ENCODE peak calls at places on chromosomes 5 and 9, in seven cellular contexts. R is effector memory CD4-positive, alpha-beta T cell; U is Caco-2; O is SJSA1; M is right cardiac atrium; E is endothelial cell of umbilical vein; T is right atrium auricular region. Y is an unnamed sample.

GRCh38 chr5:53397845-53398244 is 82.6 kb upstream of the FST start:
- DNase-seq in R (no peak), U (no peak), O (peak; percentile 85), M (peak; percentile 69), E (peak; percentile 71), T (no peak), Y (no peak)

GRCh38 chr5:20655211-20655610 is 667.2 kb upstream of the CDH18 start:
- DNase-seq in R (no peak), U (no peak), O (no peak), M (no peak), E (no peak), T (no peak), Y (no peak)

GRCh38 chr9:5185220-5185840 is at the start of gene INSL6:
- DNase-seq in R (no peak), U (no peak), O (no peak), M (no peak), E (no peak), T (no peak), Y (no peak)

GRCh38 chr9:132942541-132943182 is 1.8 kb downstream of the TSC1 start:
- DNase-seq in R (no peak), U (no peak), O (no peak), M (no peak), E (no peak), T (no peak), Y (no peak)

GRCh38 chr9:113634597-113635515 is 171.3 kb downstream of the RGS3 start:
- DNase-seq in R (no peak), U (no peak), O (no peak), M (no peak), E (peak; percentile 84), T (no peak), Y (peak; percentile 19)

GRCh38 chr9:34744295-34745221 is 34.6 kb upstream of the CCL21 start:
- DNase-seq in R (no peak), U (no peak), O (no peak), M (peak; percentile 62), E (no peak), T (no peak), Y (no peak)

GRCh38 chr5:98927242-98927987 is 1.4 kb downstream of the CHD1 start:
- DNase-seq in R (peak; percentile 64), U (peak; percentile 13), O (no peak), M (peak; percentile 50), E (peak; percentile 84), T (no peak), Y (no peak)

GRCh38 chr9:88322906-88323566 is 65.2 kb upstream of the SPIN1 start:
- DNase-seq in R (peak; percentile 43), U (no peak), O (no peak), M (no peak), E (no peak), T (no peak), Y (peak; percentile 28)

GRCh38 chr5:124057161-124057814 is 545.3 kb downstream of the CSNK1G3 start:
- DNase-seq in R (no peak), U (no peak), O (no peak), M (peak; percentile 37), E (peak; percentile 87), T (no peak), Y (peak; percentile 63)

GRCh38 chr9:96109718-96110351 is 192.1 kb downstream of the HSD17B3 start:
- DNase-seq in R (no peak), U (no peak), O (no peak), M (no peak), E (peak; percentile 19), T (no peak), Y (no peak)

DNA sequence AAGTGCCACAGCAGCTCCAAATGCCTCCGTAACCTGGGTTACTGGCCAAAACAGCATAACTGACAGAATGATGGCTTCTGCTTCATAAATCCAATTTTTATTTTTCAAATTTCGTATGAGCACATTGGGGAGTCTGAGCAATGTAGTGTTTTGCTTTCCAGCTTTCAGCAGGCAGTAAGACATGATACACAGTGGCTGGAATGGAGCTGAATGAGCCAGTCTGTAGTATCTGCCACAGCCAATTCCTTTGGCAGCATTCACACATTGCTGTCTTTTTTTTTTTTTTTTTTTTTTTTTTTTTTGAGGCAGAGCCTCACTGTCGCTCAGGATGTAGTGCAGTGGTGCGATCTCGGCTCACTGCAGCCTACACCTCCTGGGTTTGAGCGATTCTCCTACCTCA is 36.0 kb upstream of the NPM1 start:
- DNase-seq in R (no peak), U (no peak), O (no peak), M (no peak), E (no peak), T (no peak), Y (no peak)
- H3K4me1 ChIP-seq in R (no peaks in the 10 kb centered on the region), U (no peaks in the 10 kb centered on the region), O (no peaks in the 10 kb centered on the region), M (no peaks in the 10 kb centered on the region), E (no peaks in the 10 kb centered on the region), T (no peaks in the 10 kb centered on the region), Y (no peaks in the 10 kb centered on the region)

DNA sequence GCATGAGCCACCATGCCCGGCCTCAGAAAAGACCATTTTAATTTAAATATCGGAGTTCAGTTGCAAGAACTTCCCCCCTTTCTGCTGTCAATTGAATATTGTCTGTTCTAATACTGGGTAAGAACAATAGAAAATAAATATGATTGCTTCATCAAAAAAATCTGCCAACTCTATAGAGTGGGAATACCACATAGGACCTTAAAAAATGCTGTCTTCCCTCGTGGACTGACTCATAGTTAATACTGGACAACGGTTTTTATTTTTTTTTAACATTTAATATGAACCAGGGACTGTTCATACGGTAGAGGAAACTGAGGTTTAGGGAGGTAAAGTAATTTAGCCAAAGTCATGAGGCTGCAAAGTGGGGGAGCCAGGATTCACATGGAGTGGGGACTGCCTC is 9.7 kb downstream of the ZNF462 start:
- DNase-seq in R (no peak), U (no peak), O (no peak), M (no peak), E (no peak), T (no peak), Y (no peak)
- H3K4me1 ChIP-seq in R (no peaks in the 10 kb centered on the region), U (peaks cover 3% of the 10 kb centered on the region), O (no peaks in the 10 kb centered on the region), M (peaks cover 2% of the 10 kb centered on the region), E (no peaks in the 10 kb centered on the region), T (peaks cover 73% of the 10 kb centered on the region), Y (peaks cover 44% of the 10 kb centered on the region)

GRCh38 chr5:139657363-139658321 is 9.5 kb downstream of the CXXC5 start:
- DNase-seq in R (no peak), U (no peak), O (peak; percentile 70), M (peak; percentile 77), E (no peak), T (no peak), Y (peak; percentile 65)
- H3K4me1 ChIP-seq in R (no peaks in the 10 kb centered on the region), U (peaks cover 64% of the 10 kb centered on the region), O (peaks cover 92% of the 10 kb centered on the region), M (peaks cover 57% of the 10 kb centered on the region), E (peaks cover 36% of the 10 kb centered on the region), T (peaks cover 100% of the 10 kb centered on the region), Y (peaks cover 95% of the 10 kb centered on the region)

GRCh38 chr9:107249665-107250285 is 33.3 kb upstream of the RAD23B start:
- DNase-seq in R (no peak), U (no peak), O (no peak), M (no peak), E (no peak), T (no peak), Y (no peak)

GRCh38 chr9:107246259-107247254 is 36.5 kb upstream of the RAD23B start:
- DNase-seq in R (no peak), U (no peak), O (no peak), M (no peak), E (no peak), T (no peak), Y (no peak)

GRCh38 chr9:107248714-107249113 is 34.4 kb upstream of the RAD23B start:
- DNase-seq in R (no peak), U (no peak), O (no peak), M (no peak), E (no peak), T (no peak), Y (no peak)

GRCh38 chr9:107249131-107249533 is 33.9 kb upstream of the RAD23B start:
- DNase-seq in R (no peak), U (peak; percentile 83), O (no peak), M (no peak), E (no peak), T (no peak), Y (no peak)

DNA sequence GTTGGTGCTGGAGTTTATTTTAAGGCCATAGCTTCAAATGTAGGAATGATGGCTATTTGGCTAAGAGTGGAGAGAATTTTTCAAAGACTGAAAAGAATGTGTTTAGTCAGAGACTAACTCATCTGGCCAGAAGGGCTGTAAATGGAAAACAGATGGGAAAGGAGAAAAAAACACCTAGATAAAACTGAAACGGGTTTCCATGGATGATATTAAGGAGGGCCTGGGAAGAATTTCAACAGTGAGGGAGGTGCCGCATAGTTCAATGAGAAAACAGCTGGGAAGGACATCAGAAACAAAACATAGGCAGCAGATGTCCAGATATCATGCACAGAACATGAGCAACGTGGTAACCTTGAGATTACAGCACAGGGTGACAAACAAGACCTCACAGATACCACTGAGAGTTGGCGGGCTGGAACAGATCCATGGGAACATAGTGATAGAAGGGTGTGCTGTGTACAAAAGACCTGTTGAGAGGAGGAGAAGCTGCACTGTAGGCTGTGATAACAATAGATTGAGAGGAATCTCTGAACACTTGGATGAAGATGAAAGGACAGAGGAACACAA is 31.2 kb upstream of the RAD23B start:
- DNase-seq in R (no peak), U (no peak), O (peak; percentile 49), M (peak; percentile 48), E (no peak), T (peak; percentile 63), Y (no peak)
- H3K4me1 ChIP-seq in R (no peaks in the 10 kb centered on the region), U (peaks cover 49% of the 10 kb centered on the region), O (peaks cover 33% of the 10 kb centered on the region), M (peaks cover 3% of the 10 kb centered on the region), E (no peaks in the 10 kb centered on the region), T (peaks cover 14% of the 10 kb centered on the region), Y (no peaks in the 10 kb centered on the region)

DNA sequence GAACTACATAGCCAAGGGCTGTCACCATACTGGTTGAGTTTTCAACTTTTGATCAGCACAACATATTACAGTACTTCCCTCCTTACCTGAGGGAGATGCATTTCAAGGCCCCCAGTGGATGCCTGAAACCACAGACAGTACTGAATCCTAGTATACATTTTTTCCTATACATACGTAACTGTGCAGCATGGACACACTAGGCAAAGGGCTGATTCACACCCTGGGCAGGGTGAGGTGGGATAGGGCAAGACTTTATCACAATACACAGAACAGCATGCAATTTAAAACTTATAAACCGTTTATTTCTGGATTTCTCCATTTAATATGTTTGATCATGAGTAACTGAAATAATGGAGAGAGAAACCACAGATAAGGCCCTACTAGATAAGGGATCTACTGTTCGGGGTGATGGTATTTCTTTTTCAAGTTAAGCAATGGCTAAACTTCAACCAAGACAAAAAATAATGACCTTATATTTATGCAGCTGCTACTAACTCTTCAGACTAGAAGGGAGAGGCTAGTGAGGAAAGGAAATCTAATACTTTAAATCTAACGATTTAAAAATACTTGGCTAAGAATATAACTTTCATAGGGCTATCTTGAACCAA is 186.9 kb upstream of the GNA14 start:
- DNase-seq in R (no peak), U (no peak), O (no peak), M (no peak), E (no peak), T (no peak), Y (no peak)
- H3K4me1 ChIP-seq in R (no peaks in the 10 kb centered on the region), U (no peaks in the 10 kb centered on the region), O (peaks cover 5% of the 10 kb centered on the region), M (peaks cover 1% of the 10 kb centered on the region), E (peaks cover 13% of the 10 kb centered on the region), T (peaks cover 17% of the 10 kb centered on the region), Y (no peaks in the 10 kb centered on the region)

DNA sequence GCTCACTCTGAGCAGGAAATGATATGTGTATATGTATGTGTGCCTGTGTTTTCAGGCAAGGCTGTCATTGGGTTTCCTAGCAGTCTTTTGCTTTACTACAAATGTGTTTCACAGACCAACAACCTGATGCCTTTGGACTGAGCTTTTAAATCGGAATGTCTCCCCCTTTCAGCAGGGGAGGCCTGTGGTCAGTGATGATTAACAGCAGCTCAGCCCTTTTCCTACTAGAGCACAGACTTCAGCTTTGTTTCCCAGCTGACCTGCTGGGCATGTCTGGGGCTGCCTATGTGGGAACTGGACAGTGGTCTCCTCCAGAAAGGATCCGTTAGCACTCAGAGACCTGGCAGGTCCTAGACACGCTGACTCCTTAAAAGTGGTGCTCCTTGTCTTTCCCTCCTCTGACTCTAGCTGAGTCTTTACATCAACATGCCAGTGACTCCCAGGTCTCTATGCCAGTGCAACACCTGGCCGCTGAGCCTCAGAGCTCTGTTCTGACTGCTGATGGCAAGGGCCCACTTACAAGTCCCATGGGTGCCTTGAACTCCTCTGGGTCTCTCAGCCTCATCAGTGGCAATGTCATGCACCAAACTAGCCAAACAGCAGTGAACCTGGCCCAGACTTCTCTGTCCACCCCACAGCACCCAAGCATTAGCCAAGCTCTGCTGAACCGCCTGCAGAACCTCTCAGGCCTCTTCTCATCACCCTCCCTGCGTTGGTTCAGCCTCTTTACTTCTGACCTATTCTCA is 7.7 kb downstream of the MACROH2A1 start:
- DNase-seq in R (no peak), U (no peak), O (no peak), M (no peak), E (no peak), T (no peak), Y (no peak)
- H3K4me1 ChIP-seq in R (peaks cover 6% of the 10 kb centered on the region), U (no peaks in the 10 kb centered on the region), O (peaks cover 54% of the 10 kb centered on the region), M (peaks cover 63% of the 10 kb centered on the region), E (peaks cover 14% of the 10 kb centered on the region), T (peaks cover 98% of the 10 kb centered on the region), Y (peaks cover 75% of the 10 kb centered on the region)

Y was measured in upper lobe of right lung.